ENCODE peak calls at places on chromosomes 5 and 9, in ten cellular contexts. E is left ventricle myocardium superior; M is tibial artery; R is effector CD4-positive, alpha-beta T cell; P is HT1080; L is hippocampal formation; Z is stimulated activated CD4-positive, alpha-beta T cell treated with anti-CD3 and anti-CD28 coated beads, Interleukin-1b, Interleukin-23, amount 100 ng/mL, for 1 hour; U is AG08395; J is coronary artery; O is Caki2. B is an unnamed sample.

GRCh38 chr5:54693936-54694510 is 176.5 kb downstream of the SNX18 start:
- DNase-seq in E (peak; percentile 32), R (no peak), U (no peak), M (no peak), O (no peak), L (no peak), P (no peak), Z (no peak), J (no peak), B (no peak)

GRCh38 chr9:36450110-36450732 is 50.2 kb upstream of the RNF38 start:
- DNase-seq in U (peak; percentile 54), E (no peak), Z (no peak), O (peak; percentile 19), R (peak; percentile 5), M (no peak), J (no peak), P (peak; percentile 31), L (peak; percentile 9), B (no peak)

GRCh38 chr9:5630038-5630507 is 1.2 kb downstream of the RIC1 start:
- DNase-seq in O (peak; percentile 41), J (no peak), R (no peak), U (peak; percentile 21), P (peak; percentile 44), Z (no peak), M (no peak), L (no peak), E (no peak), B (no peak)

GRCh38 chr5:158722940-158723339 is 376.8 kb downstream of the EBF1 start:
- DNase-seq in Z (no peak), L (no peak), R (no peak), M (no peak), O (no peak), E (no peak), J (no peak), P (no peak), U (no peak), B (no peak)

GRCh38 chr9:120758544-120758943 is 34.7 kb downstream of the FBXW2 start:
- DNase-seq in O (no peak), J (no peak), P (no peak), M (no peak), U (no peak), Z (no peak), R (no peak), L (no peak), E (no peak), B (no peak)

GRCh38 chr9:29740518-29740917 is 2167.2 kb upstream of the C9orf72 start:
- DNase-seq in U (no peak), E (no peak), Z (no peak), L (no peak), M (no peak), O (no peak), J (no peak), P (no peak), R (no peak), B (no peak)

GRCh38 chr9:22033012-22033630 is 24.0 kb upstream of the CDKN2B start:
- DNase-seq in U (no peak), O (no peak), M (no peak), J (no peak), E (no peak), L (no peak), P (no peak), R (no peak), Z (no peak), B (no peak)

GRCh38 chr5:91151947-91152346 is 231.2 kb downstream of the ARRDC3 start:
- DNase-seq in O (peak; percentile 38), L (no peak), J (peak; percentile 81), U (peak; percentile 83), P (peak; percentile 55), Z (no peak), M (peak; percentile 83), E (peak; percentile 62), R (no peak), B (no peak)

GRCh38 chr5:71013575-71013974 is 11.6 kb downstream of the NAIP start:
- DNase-seq in U (no peak), R (no peak), P (peak; percentile 0), Z (no peak), O (no peak), M (no peak), E (no peak), L (no peak), J (no peak), B (no peak)